ENCODE peak calls at places on chromosome 16, in eight cellular contexts. T is transverse colon; B is WTC11; Z is foreskin fibroblast; J is progenitor cell of endocrine pancreas; F is GM20000; N is CD8-positive, alpha-beta T cell; O is tibial nerve. R is an unnamed sample.
A peak's percentile ranks its signal among the peaks of the same experiment; 100 is the strongest.

GRCh38 chr16:57260294-57260929 is 15.4 kb downstream of the ARL2BP start:
- DNase-seq in N (peak; percentile 68), J (no peak), O (no peak), F (peak; percentile 66), T (peak; percentile 7), Z (peak; percentile 48), B (no peak), R (peak; percentile 33)

GRCh38 chr16:81071816-81072215 is 5.2 kb downstream of the C16orf46 start:
- DNase-seq in N (no peak), Z (peak; percentile 41), T (no peak), J (no peak), O (no peak), B (no peak), F (no peak), R (no peak)

GRCh38 chr16:13926507-13926906 is 6.6 kb downstream of the ERCC4 start:
- DNase-seq in B (no peak), T (no peak), F (no peak), J (no peak), N (no peak), O (no peak), Z (no peak), R (no peak)

GRCh38 chr16:72877374-72878028 is 170.4 kb downstream of the ZFHX3 start:
- DNase-seq in N (no peak), T (no peak), F (no peak), B (no peak), O (no peak), J (no peak), Z (peak; percentile 85), R (no peak)

GRCh38 chr16:89456412-89456811 is 33.9 kb downstream of the ANKRD11 start:
- DNase-seq in F (no peak), Z (no peak), T (no peak), J (no peak), O (no peak), B (no peak), N (no peak), R (no peak)

GRCh38 chr16:69598045-69598444 is 32.3 kb downstream of the NFAT5 start:
- DNase-seq in N (no peak), F (no peak), T (no peak), J (no peak), Z (no peak), B (no peak), O (no peak), R (no peak)

GRCh38 chr16:67150833-67151396 is at the start of gene B3GNT9:
- DNase-seq in F (peak; percentile 85), N (no peak), J (no peak), Z (peak; percentile 70), B (peak; percentile 77), T (peak; percentile 72), O (peak; percentile 47), R (peak; percentile 52)

GRCh38 chr16:57314161-57314785 is 29.8 kb upstream of the PLLP start:
- DNase-seq in O (no peak), T (no peak), J (no peak), F (no peak), N (no peak), Z (no peak), B (no peak), R (no peak)

GRCh38 chr16:77298638-77299360 is 99.6 kb downstream of the SYCE1L start:
- DNase-seq in F (no peak), T (no peak), Z (peak; percentile 78), B (no peak), J (no peak), N (no peak), O (no peak), R (no peak)

DNA sequence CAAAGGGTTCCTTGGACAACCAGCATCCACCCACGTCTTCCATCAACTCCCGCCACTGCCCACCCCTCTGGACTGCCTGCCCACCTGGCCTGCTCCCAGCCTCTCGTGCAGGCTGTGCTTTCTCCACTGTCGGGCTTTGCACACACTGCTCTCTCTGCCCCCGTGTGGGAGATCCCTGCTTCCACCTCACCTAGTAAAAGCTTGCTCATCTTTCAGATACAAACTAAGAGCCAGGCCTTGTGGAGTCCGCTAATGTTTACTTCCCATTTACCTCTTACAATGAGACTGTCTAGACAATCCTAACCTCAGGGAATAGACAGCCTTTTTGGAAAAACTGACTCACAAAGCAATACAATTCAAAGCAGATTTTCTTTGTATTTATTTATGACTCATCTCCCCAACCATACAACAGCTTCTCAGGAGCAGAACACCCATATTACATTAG is 67.6 kb downstream of the USP31 start:
- DNase-seq in T (no peak), O (no peak), B (no peak), Z (peak; percentile 24), J (no peak), N (no peak), F (no peak), R (no peak)
- TF ChIP-seq CTCF in T (no peak), O (no peak), B (no peak), Z (peak; percentile 8), J (no peak), N (no peak), F (no peak), R (no peak)

GRCh38 chr16:55492756-55493380 is 13.9 kb downstream of the MMP2 start:
- DNase-seq in J (no peak), N (no peak), O (no peak), T (no peak), B (no peak), Z (no peak), F (no peak), R (no peak)

GRCh38 chr16:55496509-55497145 is 12.2 kb upstream of the LPCAT2 start:
- DNase-seq in T (no peak), B (no peak), J (no peak), F (no peak), N (no peak), O (no peak), Z (no peak), R (no peak)

GRCh38 chr16:55495616-55496289 is 13.1 kb upstream of the LPCAT2 start:
- DNase-seq in B (no peak), O (no peak), T (no peak), Z (peak; percentile 52), J (no peak), N (no peak), F (no peak), R (no peak)

GRCh38 chr16:55497558-55497957 is 11.3 kb upstream of the LPCAT2 start:
- DNase-seq in N (no peak), B (no peak), Z (no peak), F (no peak), T (no peak), O (no peak), J (no peak), R (no peak)

GRCh38 chr16:55494994-55495421 is 13.9 kb upstream of the LPCAT2 start:
- DNase-seq in Z (peak; percentile 92), B (no peak), F (no peak), N (no peak), J (no peak), T (peak; percentile 45), O (no peak), R (no peak)
- TF ChIP-seq CTCF in Z (no peak), B (no peak), F (no peak), N (no peak), J (peak; percentile 8), T (peak; percentile 27), O (no peak), R (no peak)

DNA sequence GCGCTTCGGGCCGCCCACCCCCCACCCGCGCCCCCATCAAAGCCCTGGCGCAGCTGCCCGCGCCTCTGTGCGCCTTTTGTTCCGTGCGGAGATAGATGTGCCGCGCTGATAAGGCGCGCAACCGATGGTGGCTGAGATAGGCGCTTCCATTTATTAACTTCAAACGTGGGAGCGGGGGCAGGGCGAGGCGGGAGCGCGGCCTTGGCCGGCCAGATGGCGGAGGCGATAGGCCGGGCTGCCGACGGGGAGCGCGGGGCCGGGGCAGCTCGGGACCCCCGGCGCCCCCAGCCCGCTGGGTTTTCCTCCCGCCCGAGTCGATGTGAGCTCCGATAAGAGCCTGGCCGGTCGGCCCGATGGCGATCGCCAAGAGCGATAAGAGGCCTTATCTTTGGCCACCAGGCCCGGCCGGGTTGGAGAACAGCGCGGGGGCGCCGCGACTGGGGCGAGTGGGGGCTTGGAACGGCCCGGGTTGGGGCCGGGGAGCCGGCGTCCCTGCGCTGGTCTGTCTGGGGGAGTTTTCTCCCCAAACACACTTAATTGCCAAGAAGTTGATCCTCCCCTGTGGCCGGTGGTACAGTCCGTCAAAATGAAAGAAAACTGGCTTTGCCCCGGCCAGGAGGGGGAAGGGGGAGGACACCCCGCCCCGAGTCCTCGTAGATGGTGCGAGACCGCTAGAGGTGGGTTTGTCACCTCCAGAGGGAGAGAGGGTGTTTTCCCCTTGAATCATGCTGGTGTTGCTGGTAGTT is 2.7 kb downstream of the ZFPM1 start:
- DNase-seq in J (no peak), Z (peak; percentile 40), O (no peak), B (peak; percentile 59), N (peak; percentile 78), T (peak; percentile 61), F (peak; percentile 93), R (peak; percentile 43)
- TF ChIP-seq CTCF in J (no peak), Z (no peak), O (no peak), B (no peak), N (no peak), T (no peak), F (no peak), R (no peak)

GRCh38 chr16:28824548-28824973 is 1.8 kb downstream of the ATXN2L start:
- DNase-seq in Z (no peak), F (no peak), B (no peak), N (no peak), T (no peak), O (no peak), J (no peak), R (no peak)

GRCh38 chr16:28822520-28823290 is at the start of gene ATXN2L:
- DNase-seq in Z (peak; percentile 98), J (peak; percentile 81), T (peak; percentile 95), O (peak; percentile 83), B (peak; percentile 82), N (peak; percentile 92), F (peak; percentile 96), R (peak; percentile 87)

GRCh38 chr16:28823291-28823718 is 506 bp downstream of the ATXN2L start:
- DNase-seq in F (no peak), T (no peak), N (no peak), B (peak; percentile 32), O (no peak), Z (no peak), J (peak; percentile 20), R (peak; percentile 22)

GRCh38 chr16:28821874-28822519 is 802 bp upstream of the ATXN2L start:
- DNase-seq in N (no peak), O (no peak), F (peak; percentile 2), Z (no peak), B (no peak), J (no peak), T (no peak), R (no peak)

GRCh38 chr16:28823719-28824547 is 1.1 kb downstream of the ATXN2L start:
- DNase-seq in O (peak; percentile 91), B (peak; percentile 98), N (peak; percentile 97), T (peak; percentile 97), Z (peak; percentile 98), J (peak; percentile 95), F (peak; percentile 97), R (peak; percentile 96)
- TF ChIP-seq CTCF in O (peak; percentile 17), B (no peak), N (peak; percentile 21), T (peak; percentile 27), Z (no peak), J (no peak), F (no peak), R (peak; percentile 31)

GRCh38 chr16:1180772-1181714 is 28.1 kb downstream of the CACNA1H start:
- DNase-seq in N (no peak), T (no peak), B (no peak), J (no peak), Z (no peak), F (no peak), O (no peak), R (no peak)
- TF ChIP-seq CTCF in N (no peak), T (no peak), B (no peak), J (peak; percentile 20), Z (no peak), F (no peak), O (no peak), R (peak; percentile 14)